ENCODE peak calls at places on chromosomes 13 and 19, in ten cellular contexts. One of them, this sample, is unnamed.

GRCh38 chr19:21569497-21569870 is 64.1 kb downstream of the ZNF429 start:
- DNase-seq in COR-L47: no peak
- DNase-seq in stimulated activated CD4-positive, alpha-beta T cell treated with anti-CD3 and anti-CD28 coated beads, TNF-alpha, amount 100 ng/mL, for 4 hours: peak; percentile 36
- DNase-seq in OCI-M1: peak; percentile 96
- DNase-seq in fibroblast of mammary gland: peak; percentile 6
- DNase-seq in body of pancreas: no peak
- DNase-seq in stromal cell of bone marrow: peak; percentile 7
- DNase-seq in BJ: no peak
- DNase-seq in HFF-Myc: no peak
- DNase-seq in SJCRH30: no peak
- DNase-seq in this sample: no peak

GRCh38 chr19:51546650-51547396 is 15.4 kb upstream of the SIGLEC6 start:
- DNase-seq in COR-L47: no peak
- DNase-seq in stimulated activated CD4-positive, alpha-beta T cell treated with anti-CD3 and anti-CD28 coated beads, TNF-alpha, amount 100 ng/mL, for 4 hours: no peak
- DNase-seq in OCI-M1: peak; percentile 100
- DNase-seq in fibroblast of mammary gland: no peak
- DNase-seq in body of pancreas: no peak
- DNase-seq in stromal cell of bone marrow: peak; percentile 2
- DNase-seq in BJ: no peak
- DNase-seq in HFF-Myc: no peak
- DNase-seq in SJCRH30: no peak
- DNase-seq in this sample: peak; percentile 36

GRCh38 chr19:3275583-3276340 is 51.3 kb downstream of the CELF5 start:
- DNase-seq in COR-L47: peak; percentile 81
- DNase-seq in stimulated activated CD4-positive, alpha-beta T cell treated with anti-CD3 and anti-CD28 coated beads, TNF-alpha, amount 100 ng/mL, for 4 hours: peak; percentile 83
- DNase-seq in OCI-M1: peak; percentile 85
- DNase-seq in fibroblast of mammary gland: peak; percentile 67
- DNase-seq in body of pancreas: peak; percentile 80
- DNase-seq in stromal cell of bone marrow: peak; percentile 18
- DNase-seq in BJ: no peak
- DNase-seq in HFF-Myc: peak; percentile 22
- DNase-seq in SJCRH30: peak; percentile 64
- DNase-seq in this sample: no peak

GRCh38 chr13:98994080-98994479 is 16.2 kb upstream of the DOCK9 start:
- DNase-seq in COR-L47: no peak
- DNase-seq in stimulated activated CD4-positive, alpha-beta T cell treated with anti-CD3 and anti-CD28 coated beads, TNF-alpha, amount 100 ng/mL, for 4 hours: no peak
- DNase-seq in OCI-M1: no peak
- DNase-seq in fibroblast of mammary gland: no peak
- DNase-seq in body of pancreas: no peak
- DNase-seq in stromal cell of bone marrow: no peak
- DNase-seq in BJ: no peak
- DNase-seq in HFF-Myc: no peak
- DNase-seq in SJCRH30: no peak
- DNase-seq in this sample: no peak

GRCh38 chr19:18239303-18239702 is 13.1 kb upstream of the PDE4C start:
- DNase-seq in COR-L47: no peak
- DNase-seq in stimulated activated CD4-positive, alpha-beta T cell treated with anti-CD3 and anti-CD28 coated beads, TNF-alpha, amount 100 ng/mL, for 4 hours: no peak
- DNase-seq in OCI-M1: no peak
- DNase-seq in fibroblast of mammary gland: no peak
- DNase-seq in body of pancreas: no peak
- DNase-seq in stromal cell of bone marrow: no peak
- DNase-seq in BJ: no peak
- DNase-seq in HFF-Myc: no peak
- DNase-seq in SJCRH30: no peak
- DNase-seq in this sample: no peak

GRCh38 chr13:43948059-43948458 is 68.4 kb downstream of the LACC1 start:
- DNase-seq in COR-L47: no peak
- DNase-seq in stimulated activated CD4-positive, alpha-beta T cell treated with anti-CD3 and anti-CD28 coated beads, TNF-alpha, amount 100 ng/mL, for 4 hours: no peak
- DNase-seq in OCI-M1: no peak
- DNase-seq in fibroblast of mammary gland: no peak
- DNase-seq in body of pancreas: no peak
- DNase-seq in stromal cell of bone marrow: no peak
- DNase-seq in BJ: no peak
- DNase-seq in HFF-Myc: no peak
- DNase-seq in SJCRH30: no peak
- DNase-seq in this sample: no peak

GRCh38 chr13:112053744-112054615 is 13.0 kb upstream of the SOX1 start:
- DNase-seq in COR-L47: no peak
- DNase-seq in stimulated activated CD4-positive, alpha-beta T cell treated with anti-CD3 and anti-CD28 coated beads, TNF-alpha, amount 100 ng/mL, for 4 hours: no peak
- DNase-seq in OCI-M1: no peak
- DNase-seq in fibroblast of mammary gland: no peak
- DNase-seq in body of pancreas: no peak
- DNase-seq in stromal cell of bone marrow: no peak
- DNase-seq in BJ: no peak
- DNase-seq in HFF-Myc: no peak
- DNase-seq in SJCRH30: no peak
- DNase-seq in this sample: no peak

GRCh38 chr19:39709026-39709872 is 5.0 kb downstream of the LGALS14 start:
- DNase-seq in COR-L47: no peak
- DNase-seq in stimulated activated CD4-positive, alpha-beta T cell treated with anti-CD3 and anti-CD28 coated beads, TNF-alpha, amount 100 ng/mL, for 4 hours: no peak
- DNase-seq in OCI-M1: no peak
- DNase-seq in fibroblast of mammary gland: no peak
- DNase-seq in body of pancreas: no peak
- DNase-seq in stromal cell of bone marrow: no peak
- DNase-seq in BJ: no peak
- DNase-seq in HFF-Myc: no peak
- DNase-seq in SJCRH30: no peak
- DNase-seq in this sample: no peak

GRCh38 chr13:33766724-33767123 is 51.2 kb upstream of the RFC3 start:
- DNase-seq in COR-L47: no peak
- DNase-seq in stimulated activated CD4-positive, alpha-beta T cell treated with anti-CD3 and anti-CD28 coated beads, TNF-alpha, amount 100 ng/mL, for 4 hours: no peak
- DNase-seq in OCI-M1: no peak
- DNase-seq in fibroblast of mammary gland: no peak
- DNase-seq in body of pancreas: no peak
- DNase-seq in stromal cell of bone marrow: no peak
- DNase-seq in BJ: no peak
- DNase-seq in HFF-Myc: no peak
- DNase-seq in SJCRH30: no peak
- DNase-seq in this sample: no peak

GRCh38 chr19:12802267-12803106 is 618 bp downstream of the THSD8 start:
- DNase-seq in COR-L47: no peak
- DNase-seq in stimulated activated CD4-positive, alpha-beta T cell treated with anti-CD3 and anti-CD28 coated beads, TNF-alpha, amount 100 ng/mL, for 4 hours: no peak
- DNase-seq in OCI-M1: no peak
- DNase-seq in fibroblast of mammary gland: peak; percentile 10
- DNase-seq in body of pancreas: no peak
- DNase-seq in stromal cell of bone marrow: no peak
- DNase-seq in BJ: no peak
- DNase-seq in HFF-Myc: no peak
- DNase-seq in SJCRH30: no peak
- DNase-seq in this sample: no peak

GRCh38 chr13:93224545-93224944 is 2.1 kb upstream of the GPC6 start:
- DNase-seq in COR-L47: no peak
- DNase-seq in stimulated activated CD4-positive, alpha-beta T cell treated with anti-CD3 and anti-CD28 coated beads, TNF-alpha, amount 100 ng/mL, for 4 hours: no peak
- DNase-seq in OCI-M1: no peak
- DNase-seq in fibroblast of mammary gland: peak; percentile 47
- DNase-seq in body of pancreas: no peak
- DNase-seq in stromal cell of bone marrow: no peak
- DNase-seq in BJ: no peak
- DNase-seq in HFF-Myc: no peak
- DNase-seq in SJCRH30: peak; percentile 17
- DNase-seq in this sample: no peak

GRCh38 chr13:24617394-24618218 is 62.6 kb upstream of the ATP12A start:
- DNase-seq in COR-L47: no peak
- DNase-seq in stimulated activated CD4-positive, alpha-beta T cell treated with anti-CD3 and anti-CD28 coated beads, TNF-alpha, amount 100 ng/mL, for 4 hours: no peak
- DNase-seq in OCI-M1: no peak
- DNase-seq in fibroblast of mammary gland: no peak
- DNase-seq in body of pancreas: no peak
- DNase-seq in stromal cell of bone marrow: no peak
- DNase-seq in BJ: no peak
- DNase-seq in HFF-Myc: no peak
- DNase-seq in SJCRH30: no peak
- DNase-seq in this sample: no peak

GRCh38 chr19:4369109-4369887 is 25.9 kb downstream of the MPND start:
- DNase-seq in COR-L47: no peak
- DNase-seq in stimulated activated CD4-positive, alpha-beta T cell treated with anti-CD3 and anti-CD28 coated beads, TNF-alpha, amount 100 ng/mL, for 4 hours: peak; percentile 33
- DNase-seq in OCI-M1: no peak
- DNase-seq in fibroblast of mammary gland: peak; percentile 47
- DNase-seq in body of pancreas: peak; percentile 60
- DNase-seq in stromal cell of bone marrow: no peak
- DNase-seq in BJ: no peak
- DNase-seq in HFF-Myc: no peak
- DNase-seq in SJCRH30: no peak
- DNase-seq in this sample: no peak

GRCh38 chr13:42320375-42320787 is 48.4 kb downstream of the AKAP11 start:
- DNase-seq in COR-L47: no peak
- DNase-seq in stimulated activated CD4-positive, alpha-beta T cell treated with anti-CD3 and anti-CD28 coated beads, TNF-alpha, amount 100 ng/mL, for 4 hours: no peak
- DNase-seq in OCI-M1: no peak
- DNase-seq in fibroblast of mammary gland: no peak
- DNase-seq in body of pancreas: no peak
- DNase-seq in stromal cell of bone marrow: no peak
- DNase-seq in BJ: no peak
- DNase-seq in HFF-Myc: no peak
- DNase-seq in SJCRH30: no peak
- DNase-seq in this sample: no peak

GRCh38 chr19:46976845-46977320 is 42.8 kb upstream of the NPAS1 start:
- DNase-seq in COR-L47: no peak
- DNase-seq in stimulated activated CD4-positive, alpha-beta T cell treated with anti-CD3 and anti-CD28 coated beads, TNF-alpha, amount 100 ng/mL, for 4 hours: no peak
- DNase-seq in OCI-M1: peak; percentile 70
- DNase-seq in fibroblast of mammary gland: peak; percentile 67
- DNase-seq in body of pancreas: peak; percentile 40
- DNase-seq in stromal cell of bone marrow: no peak
- DNase-seq in BJ: peak; percentile 66
- DNase-seq in HFF-Myc: no peak
- DNase-seq in SJCRH30: no peak
- DNase-seq in this sample: peak; percentile 84

GRCh38 chr13:106484755-106485193 is 50.7 kb downstream of the EFNB2 start:
- DNase-seq in COR-L47: no peak
- DNase-seq in stimulated activated CD4-positive, alpha-beta T cell treated with anti-CD3 and anti-CD28 coated beads, TNF-alpha, amount 100 ng/mL, for 4 hours: no peak
- DNase-seq in OCI-M1: peak; percentile 39
- DNase-seq in fibroblast of mammary gland: peak; percentile 33
- DNase-seq in body of pancreas: no peak
- DNase-seq in stromal cell of bone marrow: no peak
- DNase-seq in BJ: no peak
- DNase-seq in HFF-Myc: no peak
- DNase-seq in SJCRH30: no peak
- DNase-seq in this sample: no peak

GRCh38 chr13:98366959-98367358 is 189.9 kb upstream of the RNF113B start:
- DNase-seq in COR-L47: no peak
- DNase-seq in stimulated activated CD4-positive, alpha-beta T cell treated with anti-CD3 and anti-CD28 coated beads, TNF-alpha, amount 100 ng/mL, for 4 hours: no peak
- DNase-seq in OCI-M1: no peak
- DNase-seq in fibroblast of mammary gland: no peak
- DNase-seq in body of pancreas: no peak
- DNase-seq in stromal cell of bone marrow: no peak
- DNase-seq in BJ: no peak
- DNase-seq in HFF-Myc: no peak
- DNase-seq in SJCRH30: no peak
- DNase-seq in this sample: no peak

GRCh38 chr19:4473708-4474503 is 1.8 kb downstream of the HDGFL2 start:
- DNase-seq in COR-L47: no peak
- DNase-seq in stimulated activated CD4-positive, alpha-beta T cell treated with anti-CD3 and anti-CD28 coated beads, TNF-alpha, amount 100 ng/mL, for 4 hours: no peak
- DNase-seq in OCI-M1: no peak
- DNase-seq in fibroblast of mammary gland: no peak
- DNase-seq in body of pancreas: no peak
- DNase-seq in stromal cell of bone marrow: no peak
- DNase-seq in BJ: no peak
- DNase-seq in HFF-Myc: no peak
- DNase-seq in SJCRH30: no peak
- DNase-seq in this sample: no peak

GRCh38 chr19:57830071-57830602 is at the start of gene ZNF587B:
- DNase-seq in COR-L47: peak; percentile 27
- DNase-seq in stimulated activated CD4-positive, alpha-beta T cell treated with anti-CD3 and anti-CD28 coated beads, TNF-alpha, amount 100 ng/mL, for 4 hours: no peak
- DNase-seq in OCI-M1: peak; percentile 64
- DNase-seq in fibroblast of mammary gland: peak; percentile 57
- DNase-seq in body of pancreas: peak; percentile 64
- DNase-seq in stromal cell of bone marrow: peak; percentile 40
- DNase-seq in BJ: no peak
- DNase-seq in HFF-Myc: peak; percentile 65
- DNase-seq in SJCRH30: peak; percentile 22
- DNase-seq in this sample: no peak

GRCh38 chr19:4866595-4867424 is 657 bp downstream of the PLIN3 start:
- DNase-seq in COR-L47: no peak
- DNase-seq in stimulated activated CD4-positive, alpha-beta T cell treated with anti-CD3 and anti-CD28 coated beads, TNF-alpha, amount 100 ng/mL, for 4 hours: peak; percentile 56
- DNase-seq in OCI-M1: peak; percentile 79
- DNase-seq in fibroblast of mammary gland: peak; percentile 52
- DNase-seq in body of pancreas: peak; percentile 59
- DNase-seq in stromal cell of bone marrow: peak; percentile 41
- DNase-seq in BJ: no peak
- DNase-seq in HFF-Myc: no peak
- DNase-seq in SJCRH30: peak; percentile 60
- DNase-seq in this sample: no peak

GRCh38 chr13:96822900-96823299 is 171.4 kb downstream of the OXGR1 start:
- DNase-seq in COR-L47: peak; percentile 54
- DNase-seq in stimulated activated CD4-positive, alpha-beta T cell treated with anti-CD3 and anti-CD28 coated beads, TNF-alpha, amount 100 ng/mL, for 4 hours: no peak
- DNase-seq in OCI-M1: peak; percentile 62
- DNase-seq in fibroblast of mammary gland: peak; percentile 49
- DNase-seq in body of pancreas: peak; percentile 43
- DNase-seq in stromal cell of bone marrow: no peak
- DNase-seq in BJ: no peak
- DNase-seq in HFF-Myc: no peak
- DNase-seq in SJCRH30: peak; percentile 40
- DNase-seq in this sample: no peak